ENCODE peak calls at places on chromosome 12, in six cellular contexts. One of them, this sample, is unnamed.

GRCh38 chr12:532908-533565 is 73.3 kb downstream of the B4GALNT3 start:
- DNase-seq in RWPE2: no peak
- DNase-seq in upper lobe of right lung: no peak
- DNase-seq in NCI-H1092: no peak
- DNase-seq in activated T-helper 1 cell treated with anti-CD3 and anti-CD28 coated beads, Interleukin-2, amount 50 U/mL, for 16 hours: no peak
- DNase-seq in cardiac fibroblast: peak
- DNase-seq in this sample: no peak

GRCh38 chr12:108355069-108355468 is 16.0 kb upstream of the CMKLR1 start:
- DNase-seq in upper lobe of right lung: no peak
- DNase-seq in cardiac fibroblast: no peak
- DNase-seq in RWPE2: no peak
- DNase-seq in NCI-H1092: no peak
- DNase-seq in activated T-helper 1 cell treated with anti-CD3 and anti-CD28 coated beads, Interleukin-2, amount 50 U/mL, for 16 hours: no peak
- DNase-seq in this sample: no peak

GRCh38 chr12:128613821-128614220 is 209.9 kb downstream of the SLC15A4 start:
- DNase-seq in NCI-H1092: no peak
- DNase-seq in RWPE2: no peak
- DNase-seq in activated T-helper 1 cell treated with anti-CD3 and anti-CD28 coated beads, Interleukin-2, amount 50 U/mL, for 16 hours: no peak
- DNase-seq in upper lobe of right lung: no peak
- DNase-seq in cardiac fibroblast: no peak
- DNase-seq in this sample: no peak

GRCh38 chr12:124636138-124636968 is 68.9 kb upstream of the NCOR2 start:
- DNase-seq in upper lobe of right lung: no peak
- DNase-seq in activated T-helper 1 cell treated with anti-CD3 and anti-CD28 coated beads, Interleukin-2, amount 50 U/mL, for 16 hours: no peak
- DNase-seq in NCI-H1092: no peak
- DNase-seq in RWPE2: no peak
- DNase-seq in cardiac fibroblast: peak
- DNase-seq in this sample: peak

GRCh38 chr12:3419538-3419937 is 71.5 kb upstream of the PRMT8 start:
- DNase-seq in cardiac fibroblast: no peak
- DNase-seq in activated T-helper 1 cell treated with anti-CD3 and anti-CD28 coated beads, Interleukin-2, amount 50 U/mL, for 16 hours: no peak
- DNase-seq in RWPE2: no peak
- DNase-seq in upper lobe of right lung: no peak
- DNase-seq in NCI-H1092: no peak
- DNase-seq in this sample: no peak

GRCh38 chr12:128930591-128930990 is 77.3 kb downstream of the GLT1D1 start:
- DNase-seq in cardiac fibroblast: no peak
- DNase-seq in RWPE2: no peak
- DNase-seq in upper lobe of right lung: no peak
- DNase-seq in NCI-H1092: peak
- DNase-seq in activated T-helper 1 cell treated with anti-CD3 and anti-CD28 coated beads, Interleukin-2, amount 50 U/mL, for 16 hours: no peak
- DNase-seq in this sample: no peak

GRCh38 chr12:108284163-108284562 is 54.9 kb downstream of the CMKLR1 start:
- DNase-seq in NCI-H1092: no peak
- DNase-seq in cardiac fibroblast: no peak
- DNase-seq in upper lobe of right lung: no peak
- DNase-seq in RWPE2: no peak
- DNase-seq in activated T-helper 1 cell treated with anti-CD3 and anti-CD28 coated beads, Interleukin-2, amount 50 U/mL, for 16 hours: no peak
- DNase-seq in this sample: no peak

GRCh38 chr12:69929531-69929930 is 104.5 kb downstream of the MYRFL start:
- DNase-seq in RWPE2: no peak
- DNase-seq in NCI-H1092: no peak
- DNase-seq in activated T-helper 1 cell treated with anti-CD3 and anti-CD28 coated beads, Interleukin-2, amount 50 U/mL, for 16 hours: no peak
- DNase-seq in upper lobe of right lung: no peak
- DNase-seq in cardiac fibroblast: peak
- DNase-seq in this sample: no peak

GRCh38 chr12:15662983-15663659 is 126.1 kb downstream of the EPS8 start:
- DNase-seq in RWPE2: no peak
- DNase-seq in activated T-helper 1 cell treated with anti-CD3 and anti-CD28 coated beads, Interleukin-2, amount 50 U/mL, for 16 hours: no peak
- DNase-seq in cardiac fibroblast: peak
- DNase-seq in NCI-H1092: no peak
- DNase-seq in upper lobe of right lung: no peak
- DNase-seq in this sample: no peak

GRCh38 chr12:664075-664778 is 982 bp upstream of the NINJ2 start:
- DNase-seq in activated T-helper 1 cell treated with anti-CD3 and anti-CD28 coated beads, Interleukin-2, amount 50 U/mL, for 16 hours: no peak
- DNase-seq in NCI-H1092: no peak
- DNase-seq in cardiac fibroblast: no peak
- DNase-seq in upper lobe of right lung: no peak
- DNase-seq in RWPE2: no peak
- DNase-seq in this sample: no peak

GRCh38 chr12:132089407-132089910 is 54.7 kb downstream of the DDX51 start:
- DNase-seq in activated T-helper 1 cell treated with anti-CD3 and anti-CD28 coated beads, Interleukin-2, amount 50 U/mL, for 16 hours: no peak
- DNase-seq in NCI-H1092: no peak
- DNase-seq in cardiac fibroblast: peak
- DNase-seq in RWPE2: no peak
- DNase-seq in upper lobe of right lung: no peak
- DNase-seq in this sample: no peak

GRCh38 chr12:25694072-25694471 is 141.0 kb upstream of the LMNTD1 start:
- DNase-seq in upper lobe of right lung: no peak
- DNase-seq in cardiac fibroblast: peak
- DNase-seq in activated T-helper 1 cell treated with anti-CD3 and anti-CD28 coated beads, Interleukin-2, amount 50 U/mL, for 16 hours: no peak
- DNase-seq in RWPE2: no peak
- DNase-seq in NCI-H1092: no peak
- DNase-seq in this sample: no peak

GRCh38 chr12:25155031-25155576 is 39.9 kb downstream of the DNAI7 start:
- DNase-seq in activated T-helper 1 cell treated with anti-CD3 and anti-CD28 coated beads, Interleukin-2, amount 50 U/mL, for 16 hours: no peak
- DNase-seq in cardiac fibroblast: peak
- DNase-seq in NCI-H1092: no peak
- DNase-seq in RWPE2: no peak
- DNase-seq in upper lobe of right lung: no peak
- DNase-seq in this sample: no peak

GRCh38 chr12:32437095-32437515 is 37.7 kb downstream of the FGD4 start:
- DNase-seq in RWPE2: peak
- DNase-seq in NCI-H1092: no peak
- DNase-seq in upper lobe of right lung: no peak
- DNase-seq in cardiac fibroblast: peak
- DNase-seq in activated T-helper 1 cell treated with anti-CD3 and anti-CD28 coated beads, Interleukin-2, amount 50 U/mL, for 16 hours: no peak
- DNase-seq in this sample: no peak

GRCh38 chr12:96236221-96236822 is 42.1 kb downstream of the ELK3 start:
- DNase-seq in NCI-H1092: no peak
- DNase-seq in upper lobe of right lung: no peak
- DNase-seq in RWPE2: peak
- DNase-seq in activated T-helper 1 cell treated with anti-CD3 and anti-CD28 coated beads, Interleukin-2, amount 50 U/mL, for 16 hours: no peak
- DNase-seq in cardiac fibroblast: peak
- DNase-seq in this sample: peak

This sample was measured in posterior vena cava.